ENCODE peak calls at places on chromosomes 7 and 10, in five cellular contexts. One of them, this sample, is unnamed.

GRCh38 chr7:4175346-4175973 is 506.6 kb upstream of the FOXK1 start:
- DNase-seq in H9: no peak
- DNase-seq in neuronal stem cell: no peak
- DNase-seq in H1: no peak
- DNase-seq in trophoblast cell: no peak
- DNase-seq in this sample: no peak

GRCh38 chr7:46544396-46545008 is 623.4 kb upstream of the IGFBP3 start:
- DNase-seq in H9: no peak
- DNase-seq in neuronal stem cell: no peak
- DNase-seq in H1: no peak
- DNase-seq in trophoblast cell: no peak
- DNase-seq in this sample: peak; percentile 93

GRCh38 chr7:108402865-108403264 is 53.4 kb downstream of the NRCAM start:
- DNase-seq in H9: no peak
- DNase-seq in neuronal stem cell: no peak
- DNase-seq in H1: no peak
- DNase-seq in trophoblast cell: no peak
- DNase-seq in this sample: no peak

GRCh38 chr7:41294556-41295454 is 408.1 kb downstream of the INHBA start:
- DNase-seq in H9: no peak
- DNase-seq in neuronal stem cell: no peak
- DNase-seq in H1: no peak
- DNase-seq in trophoblast cell: no peak
- DNase-seq in this sample: no peak

GRCh38 chr7:123041085-123041484 is 45.6 kb upstream of the TAS2R16 start:
- DNase-seq in H9: no peak
- DNase-seq in neuronal stem cell: no peak
- DNase-seq in H1: no peak
- DNase-seq in trophoblast cell: no peak
- DNase-seq in this sample: peak; percentile 1

GRCh38 chr10:96794786-96795733 is 37.0 kb upstream of the LCOR start:
- DNase-seq in H9: no peak
- DNase-seq in neuronal stem cell: no peak
- DNase-seq in H1: no peak
- DNase-seq in trophoblast cell: no peak
- DNase-seq in this sample: no peak

GRCh38 chr7:157250605-157251228 is 86.1 kb upstream of the DNAJB6 start:
- DNase-seq in H9: peak; percentile 73
- DNase-seq in neuronal stem cell: peak; percentile 51
- DNase-seq in H1: peak; percentile 74
- DNase-seq in trophoblast cell: peak; percentile 57
- DNase-seq in this sample: peak; percentile 78

GRCh38 chr10:129038490-129039011 is 428.5 kb upstream of the MGMT start:
- DNase-seq in H9: no peak
- DNase-seq in neuronal stem cell: no peak
- DNase-seq in H1: no peak
- DNase-seq in trophoblast cell: no peak
- DNase-seq in this sample: no peak

GRCh38 chr10:35882422-35883150 is 240.5 kb upstream of the FZD8 start:
- DNase-seq in H9: peak; percentile 67
- DNase-seq in neuronal stem cell: no peak
- DNase-seq in H1: peak; percentile 51
- DNase-seq in trophoblast cell: no peak
- DNase-seq in this sample: no peak

GRCh38 chr10:15370741-15371701 is at the start of gene FAM171A1:
- DNase-seq in H9: peak; percentile 69
- DNase-seq in neuronal stem cell: peak; percentile 56
- DNase-seq in H1: peak; percentile 80
- DNase-seq in trophoblast cell: no peak
- DNase-seq in this sample: peak; percentile 63

GRCh38 chr10:82245157-82245556 is 370.2 kb downstream of the NRG3 start:
- DNase-seq in H9: peak; percentile 30
- DNase-seq in neuronal stem cell: no peak
- DNase-seq in H1: peak; percentile 50
- DNase-seq in trophoblast cell: no peak
- DNase-seq in this sample: no peak

GRCh38 chr10:42988069-42988468 is 88.8 kb upstream of the RET start:
- DNase-seq in H9: peak; percentile 17
- DNase-seq in neuronal stem cell: no peak
- DNase-seq in H1: no peak
- DNase-seq in trophoblast cell: no peak
- DNase-seq in this sample: no peak

GRCh38 chr7:113119429-113119828 is 1.1 kb upstream of the SMIM30 start:
- DNase-seq in H9: no peak
- DNase-seq in neuronal stem cell: no peak
- DNase-seq in H1: no peak
- DNase-seq in trophoblast cell: no peak
- DNase-seq in this sample: no peak

GRCh38 chr7:77811895-77812685 is 13.5 kb downstream of the PHTF2 start:
- DNase-seq in H9: no peak
- DNase-seq in neuronal stem cell: no peak
- DNase-seq in H1: no peak
- DNase-seq in trophoblast cell: peak; percentile 17
- DNase-seq in this sample: peak; percentile 86

GRCh38 chr7:83594076-83594475 is 54.9 kb downstream of the SEMA3E start:
- DNase-seq in H9: no peak
- DNase-seq in neuronal stem cell: no peak
- DNase-seq in H1: no peak
- DNase-seq in trophoblast cell: no peak
- DNase-seq in this sample: no peak

GRCh38 chr7:39507866-39508551 is 58.2 kb upstream of the YAE1 start:
- DNase-seq in H9: no peak
- DNase-seq in neuronal stem cell: no peak
- DNase-seq in H1: no peak
- DNase-seq in trophoblast cell: no peak
- DNase-seq in this sample: no peak

GRCh38 chr10:125521721-125522680 is 161.0 kb downstream of the TEX36 start:
- DNase-seq in H9: peak; percentile 88
- DNase-seq in neuronal stem cell: no peak
- DNase-seq in H1: peak; percentile 96
- DNase-seq in trophoblast cell: no peak
- DNase-seq in this sample: no peak

GRCh38 chr10:13915710-13916109 is 328.9 kb downstream of the PRPF18 start:
- DNase-seq in H9: no peak
- DNase-seq in neuronal stem cell: peak; percentile 26
- DNase-seq in H1: no peak
- DNase-seq in trophoblast cell: no peak
- DNase-seq in this sample: no peak

GRCh38 chr7:102248456-102249395 is 37.9 kb upstream of the SH2B2 start:
- DNase-seq in H9: peak; percentile 87
- DNase-seq in neuronal stem cell: no peak
- DNase-seq in H1: peak; percentile 88
- DNase-seq in trophoblast cell: no peak
- DNase-seq in this sample: no peak

GRCh38 chr10:61857746-61858145 is 43.8 kb upstream of the ARID5B start:
- DNase-seq in H9: no peak
- DNase-seq in neuronal stem cell: no peak
- DNase-seq in H1: no peak
- DNase-seq in trophoblast cell: no peak
- DNase-seq in this sample: no peak
- H2BK12ac ChIP-seq in H9: no peak overlapping the region
- H2BK12ac ChIP-seq in neuronal stem cell: no peak overlapping the region
- H2BK12ac ChIP-seq in H1: no peak overlapping the region
- H2BK12ac ChIP-seq in trophoblast cell: no peak overlapping the region
- H2BK12ac ChIP-seq in this sample: no peak overlapping the region

DNA sequence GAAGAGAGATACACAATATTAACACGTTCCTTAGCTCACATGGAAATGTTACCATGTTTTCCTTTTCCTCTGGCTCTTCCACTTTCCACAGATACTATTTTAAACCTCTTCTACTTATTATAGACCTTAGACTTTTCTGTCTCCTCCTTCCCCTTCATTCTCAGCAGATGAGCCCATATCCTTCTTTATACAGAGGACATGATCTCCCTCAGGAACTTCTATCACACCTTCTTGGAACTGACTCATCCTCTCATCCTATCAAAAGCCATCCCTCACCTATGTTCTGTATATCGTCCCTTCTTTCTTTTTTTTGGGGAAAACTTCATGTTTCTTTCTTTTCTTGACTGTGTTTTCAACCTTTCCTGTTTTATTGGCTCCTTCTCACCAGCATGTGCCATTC is 20.8 kb downstream of the MTPN start:
- DNase-seq in H9: no peak
- DNase-seq in neuronal stem cell: no peak
- DNase-seq in H1: no peak
- DNase-seq in trophoblast cell: no peak
- DNase-seq in this sample: no peak
- H2BK12ac ChIP-seq in H9: no peak overlapping the region
- H2BK12ac ChIP-seq in neuronal stem cell: no peak overlapping the region
- H2BK12ac ChIP-seq in H1: no peak overlapping the region
- H2BK12ac ChIP-seq in trophoblast cell: no peak overlapping the region
- H2BK12ac ChIP-seq in this sample: no peak overlapping the region

GRCh38 chr10:47238331-47239095 is 61.5 kb upstream of the GDF10 start:
- DNase-seq in H9: peak; percentile 12
- DNase-seq in neuronal stem cell: no peak
- DNase-seq in H1: peak; percentile 10
- DNase-seq in trophoblast cell: peak; percentile 23
- DNase-seq in this sample: no peak

GRCh38 chr10:47241946-47242900 is 57.8 kb upstream of the GDF10 start:
- DNase-seq in H9: peak; percentile 25
- DNase-seq in neuronal stem cell: no peak
- DNase-seq in H1: no peak
- DNase-seq in trophoblast cell: no peak
- DNase-seq in this sample: no peak

GRCh38 chr10:47241256-47241655 is 58.7 kb upstream of the GDF10 start:
- DNase-seq in H9: peak; percentile 25
- DNase-seq in neuronal stem cell: no peak
- DNase-seq in H1: peak; percentile 39
- DNase-seq in trophoblast cell: no peak
- DNase-seq in this sample: no peak

GRCh38 chr10:47239211-47239610 is 60.8 kb upstream of the GDF10 start:
- DNase-seq in H9: peak; percentile 6
- DNase-seq in neuronal stem cell: no peak
- DNase-seq in H1: no peak
- DNase-seq in trophoblast cell: no peak
- DNase-seq in this sample: no peak

GRCh38 chr10:47240173-47240572 is 59.8 kb upstream of the GDF10 start:
- DNase-seq in H9: peak; percentile 27
- DNase-seq in neuronal stem cell: no peak
- DNase-seq in H1: no peak
- DNase-seq in trophoblast cell: no peak
- DNase-seq in this sample: no peak
- H2BK12ac ChIP-seq in H9: no peak overlapping the region
- H2BK12ac ChIP-seq in neuronal stem cell: no peak overlapping the region
- H2BK12ac ChIP-seq in H1: no peak overlapping the region
- H2BK12ac ChIP-seq in trophoblast cell: no peak overlapping the region
- H2BK12ac ChIP-seq in this sample: no peak overlapping the region

DNA sequence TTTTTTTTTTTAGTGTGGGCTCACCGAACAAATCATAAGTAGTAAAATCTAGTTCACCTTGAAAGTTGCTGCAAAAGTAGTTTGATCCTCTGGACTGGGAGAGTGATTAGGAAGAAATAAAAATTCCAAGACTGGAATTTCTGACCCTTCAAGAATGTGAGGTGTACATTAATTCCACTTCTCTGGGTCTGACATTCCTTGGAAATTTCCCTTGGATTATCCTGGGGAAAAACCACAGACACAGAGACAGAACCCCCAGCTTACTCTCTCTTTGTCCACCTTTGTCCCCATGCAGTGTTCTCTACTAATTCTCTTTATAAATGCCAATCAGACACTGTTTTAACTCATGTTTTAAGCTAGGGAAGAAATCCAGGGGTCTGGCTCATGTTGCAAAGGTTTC is 86.2 kb downstream of the BAMBI start:
- DNase-seq in H9: no peak
- DNase-seq in neuronal stem cell: peak; percentile 38
- DNase-seq in H1: no peak
- DNase-seq in trophoblast cell: no peak
- DNase-seq in this sample: no peak
- H2BK12ac ChIP-seq in H9: no peak overlapping the region
- H2BK12ac ChIP-seq in neuronal stem cell: no peak overlapping the region
- H2BK12ac ChIP-seq in H1: no peak overlapping the region
- H2BK12ac ChIP-seq in trophoblast cell: no peak overlapping the region
- H2BK12ac ChIP-seq in this sample: no peak overlapping the region

DNA sequence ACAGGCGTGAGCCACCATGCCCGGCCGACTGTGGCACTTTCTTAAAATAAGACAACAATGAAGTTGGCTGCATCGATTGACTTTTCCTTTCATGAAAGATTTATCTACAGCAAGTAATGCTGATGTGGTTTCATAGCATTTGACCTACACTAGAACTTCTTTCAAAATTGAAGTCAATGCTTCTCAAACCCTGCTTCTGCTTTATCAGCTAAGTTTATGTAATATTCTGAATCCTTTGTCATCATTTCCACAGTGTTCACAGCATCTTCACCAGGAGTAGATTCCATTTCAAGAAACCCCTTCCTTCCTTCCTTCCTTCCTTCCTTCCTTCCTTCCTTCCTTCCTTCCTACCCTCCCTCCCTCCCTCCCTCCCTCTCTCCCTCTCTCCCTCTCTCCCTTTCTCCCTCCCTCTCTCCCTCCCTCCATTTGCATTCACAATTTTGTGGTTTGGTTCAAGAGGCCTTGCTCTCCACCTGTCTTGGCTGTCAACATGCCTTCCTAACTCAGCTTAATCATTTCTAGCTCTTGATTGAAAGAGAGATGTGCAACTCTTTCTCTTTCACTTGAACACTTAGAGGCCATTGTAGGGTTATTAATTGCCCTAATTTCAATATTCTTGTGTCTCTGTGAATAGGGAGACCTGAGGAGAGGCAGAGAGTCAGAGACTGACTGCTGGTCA is 52.1 kb downstream of the HDAC9 start:
- DNase-seq in H9: no peak
- DNase-seq in neuronal stem cell: no peak
- DNase-seq in H1: no peak
- DNase-seq in trophoblast cell: no peak
- DNase-seq in this sample: no peak
- H2BK12ac ChIP-seq in H9: no peak overlapping the region
- H2BK12ac ChIP-seq in neuronal stem cell: no peak overlapping the region
- H2BK12ac ChIP-seq in H1: no peak overlapping the region
- H2BK12ac ChIP-seq in trophoblast cell: no peak overlapping the region
- H2BK12ac ChIP-seq in this sample: no peak overlapping the region